ENCODE peak calls at places on chromosomes 2 and 18, in seven cellular contexts. C is fibroblast of lung, S is neural progenitor cell, I is upper lobe of left lung, V is IMR-90, N is tibial artery, E is left ventricle myocardium inferior. F is an unnamed sample. For H3K4me1, the result is how much of the 10 kb centered on the place peaks cover.

GRCh38 chr2:172962824-172963223 is 112.8 kb upstream of the MAP3K20 start:
- DNase-seq in N (no peak), S (no peak), C (peak), V (peak), I (no peak), E (no peak), F (no peak)

GRCh38 chr2:37205689-37206341 is 9.5 kb downstream of the CEBPZOS start:
- DNase-seq in N (no peak), C (no peak), E (no peak), I (no peak), S (peak), V (no peak), F (no peak)

GRCh38 chr2:36963106-36963505 is 3.2 kb downstream of the STRN start:
- DNase-seq in N (no peak), V (no peak), I (no peak), E (no peak), C (no peak), S (no peak), F (no peak)

GRCh38 chr18:28065031-28065792 is 111.7 kb downstream of the CDH2 start:
- DNase-seq in V (peak), C (peak), N (no peak), E (no peak), I (no peak), S (peak), F (no peak)

GRCh38 chr2:17610521-17610920 is 70.0 kb downstream of the VSNL1 start:
- DNase-seq in N (no peak), S (no peak), C (peak), V (peak), E (peak), I (no peak), F (no peak)

GRCh38 chr18:13026583-13027270 is 35.6 kb downstream of the CEP192 start:
- DNase-seq in N (no peak), V (peak), E (no peak), S (no peak), C (peak), I (no peak), F (no peak)

GRCh38 chr2:131521961-131522781 is 5.5 kb upstream of the CCDC74A start:
- DNase-seq in E (peak), N (no peak), C (no peak), S (no peak), V (no peak), I (no peak), F (no peak)

GRCh38 chr2:239201531-239201876 is 199.3 kb downstream of the HDAC4 start:
- DNase-seq in I (no peak), C (no peak), N (no peak), V (no peak), E (peak), S (no peak), F (peak)

GRCh38 chr18:70288851-70289328 is at the start of gene SOCS6:
- DNase-seq in S (peak), C (peak), N (peak), V (peak), E (peak), I (peak), F (peak)

GRCh38 chr2:6008186-6008585 is 316.0 kb downstream of the SOX11 start:
- DNase-seq in I (no peak), N (no peak), S (no peak), C (no peak), V (no peak), E (no peak), F (no peak)

GRCh38 chr2:236034974-236035373 is 133.2 kb downstream of the GBX2 start:
- DNase-seq in E (no peak), I (no peak), V (no peak), N (no peak), S (no peak), C (no peak), F (no peak)

GRCh38 chr2:128732976-128733431 is 414.3 kb upstream of the HS6ST1 start:
- DNase-seq in E (no peak), N (peak), V (peak), C (peak), S (no peak), I (no peak), F (no peak)

GRCh38 chr18:59767732-59768131 is 70.5 kb upstream of the CCBE1 start:
- DNase-seq in E (no peak), N (no peak), I (no peak), C (peak), S (no peak), V (peak), F (no peak)

GRCh38 chr2:54208364-54209240 is 47.4 kb downstream of the TSPYL6 start:
- DNase-seq in V (peak), I (no peak), C (peak), E (no peak), S (no peak), N (no peak), F (no peak)

GRCh38 chr18:3088444-3088843 is 75.5 kb upstream of the LPIN2 start:
- DNase-seq in N (no peak), C (no peak), S (no peak), E (no peak), I (no peak), V (no peak), F (no peak)

GRCh38 chr18:55031979-55032378 is 72.7 kb upstream of the CCDC68 start:
- DNase-seq in S (no peak), N (no peak), C (no peak), E (no peak), I (no peak), V (no peak), F (no peak)

GRCh38 chr18:63159590-63159989 is 160.0 kb downstream of the BCL2 start:
- DNase-seq in I (no peak), N (no peak), E (no peak), S (no peak), V (no peak), C (no peak), F (no peak)

GRCh38 chr2:38145226-38145625 is 69.3 kb upstream of the CYP1B1 start:
- DNase-seq in N (no peak), V (no peak), S (no peak), I (no peak), C (peak), E (no peak), F (no peak)

GRCh38 chr18:36381075-36381474 is 83.6 kb downstream of the FHOD3 start:
- DNase-seq in N (no peak), I (no peak), E (no peak), C (peak), V (no peak), S (no peak), F (no peak)

GRCh38 chr2:235496239-235496621 is 2.4 kb downstream of the AGAP1 start:
- DNase-seq in S (no peak), E (no peak), V (peak), C (peak), I (no peak), N (no peak), F (no peak)

GRCh38 chr2:9493478-9493877 is 19.1 kb downstream of the IAH1 start:
- DNase-seq in N (no peak), C (no peak), S (no peak), I (no peak), V (no peak), E (no peak), F (no peak)

GRCh38 chr2:24957221-24957620 is 14.5 kb downstream of the DNAJC27 start:
- DNase-seq in C (no peak), V (no peak), E (no peak), N (no peak), I (no peak), S (no peak), F (no peak)

GRCh38 chr2:9309147-9309546 is 102.5 kb downstream of the ASAP2 start:
- DNase-seq in I (no peak), S (no peak), N (no peak), V (no peak), E (no peak), C (no peak), F (no peak)

GRCh38 chr2:224190871-224191270 is 151.8 kb upstream of the SERPINE2 start:
- DNase-seq in S (no peak), V (peak), I (no peak), C (peak), N (no peak), E (no peak), F (no peak)

GRCh38 chr2:58553522-58553921 is 312.4 kb upstream of the FANCL start:
- DNase-seq in I (no peak), N (no peak), S (no peak), E (no peak), V (no peak), C (no peak), F (no peak)

GRCh38 chr2:102303589-102303988 is 7.8 kb upstream of the IL1RL1 start:
- DNase-seq in V (no peak), E (no peak), C (no peak), I (no peak), N (no peak), S (no peak), F (no peak)

GRCh38 chr2:181234429-181235410 is 222.5 kb upstream of the ITGA4 start:
- DNase-seq in E (no peak), V (no peak), I (no peak), S (no peak), N (no peak), C (no peak), F (no peak)

GRCh38 chr2:181178823-181179412 is 198.5 kb downstream of the UBE2E3 start:
- DNase-seq in N (no peak), C (no peak), S (peak), E (no peak), I (no peak), V (no peak), F (no peak)

GRCh38 chr18:60980422-60981005 is 352.7 kb upstream of the CDH20 start:
- DNase-seq in C (no peak), V (no peak), S (no peak), I (no peak), E (no peak), N (no peak), F (no peak)

GRCh38 chr2:177413703-177414102 is 21.1 kb downstream of the AGPS start:
- DNase-seq in S (no peak), C (no peak), E (no peak), N (no peak), V (no peak), I (no peak), F (no peak)

GRCh38 chr2:177422271-177422670 is 29.7 kb downstream of the AGPS start:
- DNase-seq in N (no peak), S (no peak), V (peak), E (no peak), I (no peak), C (peak), F (no peak)

DNA sequence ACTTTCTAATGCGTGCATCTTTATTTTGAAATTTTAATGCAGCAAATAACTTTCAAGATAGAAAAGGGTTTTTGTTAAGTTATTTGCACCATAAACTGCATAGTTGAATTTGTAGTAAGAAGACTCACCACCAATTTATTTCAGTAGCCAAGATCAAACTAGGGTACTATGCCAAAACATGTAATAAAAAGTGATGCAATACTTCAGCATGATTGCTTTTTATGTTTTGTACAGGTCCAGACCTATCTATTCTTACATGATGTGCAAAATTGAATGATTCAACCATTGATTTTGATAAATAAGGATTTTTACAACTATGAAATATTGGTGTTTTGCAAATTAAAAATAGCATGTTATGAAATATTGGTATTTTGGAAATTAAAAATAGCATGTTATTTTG is 26.7 kb downstream of the AGPS start:
- DNase-seq in C (peak), N (no peak), E (no peak), I (no peak), S (no peak), V (peak), F (no peak)
- H3K4me1 ChIP-seq in C (under half), N (under half), E (under half), I (under half), S (under half), V (under half), F (under half)

GRCh38 chr2:167332358-167332757 is 444.1 kb downstream of the XIRP2 start:
- DNase-seq in S (no peak), I (no peak), N (no peak), V (no peak), C (no peak), E (no peak), F (no peak)
- H3K4me1 ChIP-seq in S (under half), I (under half), N (under half), V (under half), C (under half), E (under half), F (under half)

GRCh38 chr2:39433586-39434195 is 3.4 kb downstream of the MAP4K3 start:
- DNase-seq in V (no peak), C (no peak), N (no peak), I (no peak), S (no peak), E (no peak), F (no peak)
- H3K4me1 ChIP-seq in V (under half), C (under half), N (half or more), I (half or more), S (under half), E (half or more), F (under half)

GRCh38 chr2:174009488-174010223 is 44.5 kb upstream of the SP3 start:
- DNase-seq in S (no peak), I (no peak), C (peak), N (no peak), E (no peak), V (peak), F (no peak)

GRCh38 chr2:174011796-174012195 is 46.6 kb upstream of the SP3 start:
- DNase-seq in N (no peak), C (no peak), I (no peak), E (no peak), S (no peak), V (no peak), F (no peak)

GRCh38 chr2:174005801-174006419 is 40.7 kb upstream of the SP3 start:
- DNase-seq in V (no peak), S (no peak), I (peak), N (no peak), C (peak), E (no peak), F (no peak)

GRCh38 chr2:174007010-174007409 is 41.8 kb upstream of the SP3 start:
- DNase-seq in V (no peak), N (no peak), C (peak), E (no peak), I (no peak), S (no peak), F (no peak)

DNA sequence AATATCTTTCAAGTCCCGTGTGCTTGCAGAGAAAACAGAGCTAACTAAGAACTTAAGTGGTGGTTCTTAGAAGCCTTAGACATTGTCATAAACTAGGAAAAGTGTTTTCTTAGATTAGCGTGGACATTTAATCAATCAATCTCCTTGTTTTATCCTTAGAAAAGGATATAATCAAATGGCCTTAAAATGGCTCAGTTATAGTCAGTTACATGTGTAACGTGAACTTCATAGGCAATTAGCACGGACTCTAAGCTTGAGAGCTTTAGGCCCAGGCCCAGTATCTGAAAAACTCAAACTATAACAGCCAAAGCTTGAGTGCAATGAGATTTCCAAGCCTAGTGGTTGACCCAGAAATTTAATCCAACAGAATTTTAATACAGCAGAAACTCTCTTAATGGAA is 43.5 kb upstream of the SP3 start:
- DNase-seq in N (no peak), V (no peak), I (no peak), C (no peak), E (no peak), S (no peak), F (no peak)
- H3K4me1 ChIP-seq in N (half or more), V (under half), I (under half), C (under half), E (under half), S (under half), F (under half)

DNA sequence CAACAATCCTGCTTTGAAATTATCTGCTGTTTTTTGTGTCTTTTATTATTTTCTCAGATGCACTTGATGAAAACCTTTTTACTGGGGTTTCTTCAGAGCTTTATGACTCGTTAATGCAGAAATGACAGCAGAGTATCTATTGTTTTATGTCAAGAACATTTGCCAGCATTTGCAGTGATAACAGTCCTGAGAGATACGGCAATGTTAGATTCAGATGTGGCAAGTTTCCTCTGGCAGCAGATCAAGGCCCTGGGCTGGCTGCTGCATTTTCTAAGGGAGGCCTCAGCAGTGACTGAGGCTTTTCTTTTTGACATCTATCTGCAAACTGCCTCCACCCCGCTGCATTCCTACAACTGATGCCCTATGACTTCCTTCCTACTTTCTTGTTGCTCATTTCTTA is 40.2 kb downstream of the EFEMP1 start:
- DNase-seq in S (no peak), N (peak), I (no peak), V (peak), C (peak), E (peak), F (peak)
- H3K4me1 ChIP-seq in S (under half), N (half or more), I (under half), V (under half), C (under half), E (half or more), F (under half)

GRCh38 chr2:43159797-43160196 is 66.6 kb downstream of the ZFP36L2 start:
- DNase-seq in E (no peak), N (no peak), S (no peak), I (no peak), C (peak), V (no peak), F (no peak)

GRCh38 chr2:43154685-43155084 is 71.7 kb downstream of the ZFP36L2 start:
- DNase-seq in N (no peak), E (no peak), V (no peak), I (no peak), C (no peak), S (no peak), F (no peak)

GRCh38 chr2:43158259-43158880 is 68.0 kb downstream of the ZFP36L2 start:
- DNase-seq in C (peak), N (peak), V (peak), S (no peak), I (no peak), E (peak), F (peak)

GRCh38 chr2:43155842-43156511 is 70.4 kb downstream of the ZFP36L2 start:
- DNase-seq in S (no peak), E (no peak), N (no peak), V (no peak), C (no peak), I (no peak), F (no peak)

DNA sequence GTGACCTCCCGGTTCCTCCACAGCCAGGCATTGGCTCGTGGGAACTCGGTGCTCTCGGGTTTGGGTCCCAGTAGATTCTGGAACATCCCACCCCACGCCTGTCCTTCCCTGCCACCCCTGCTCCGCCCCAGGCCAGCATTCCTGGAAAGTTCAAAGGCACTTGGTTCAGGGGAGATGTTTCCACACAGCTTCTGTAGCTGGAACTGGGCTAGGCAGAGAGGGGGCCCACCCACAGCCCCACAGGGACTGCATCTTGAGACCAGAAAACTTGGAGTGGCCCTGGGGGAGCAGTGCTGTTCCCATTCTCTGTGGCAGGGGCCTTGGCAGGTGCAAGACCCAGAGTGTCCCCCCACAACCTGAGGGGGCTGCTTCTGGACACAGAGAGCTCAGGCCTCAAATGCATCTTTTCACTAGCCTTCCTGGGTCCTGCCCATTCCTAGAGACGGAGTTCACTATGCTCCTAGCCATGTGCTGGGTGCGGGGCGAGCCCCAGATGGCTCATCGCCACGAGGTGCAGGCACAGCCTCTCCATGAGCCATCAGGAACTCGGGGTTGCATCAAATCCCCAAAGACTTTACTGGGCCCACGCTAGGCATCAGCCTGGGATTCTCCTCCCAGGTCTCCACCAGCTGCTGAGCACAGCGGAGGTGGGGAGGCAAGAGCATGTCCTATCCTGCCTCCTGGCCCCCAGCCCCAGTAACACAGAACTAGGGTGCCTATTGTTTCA is 68.7 kb downstream of the ZFP36L2 start:
- DNase-seq in N (no peak), C (no peak), V (no peak), E (no peak), I (peak), S (no peak), F (no peak)
- H3K4me1 ChIP-seq in N (under half), C (under half), V (under half), E (half or more), I (under half), S (under half), F (under half)

GRCh38 chr2:46964835-46965560 is 49.4 kb upstream of the MCFD2 start:
- DNase-seq in V (no peak), C (peak), E (no peak), I (no peak), N (no peak), S (no peak), F (no peak)
- H3K4me1 ChIP-seq in V (under half), C (under half), E (under half), I (under half), N (half or more), S (under half), F (under half)

DNA sequence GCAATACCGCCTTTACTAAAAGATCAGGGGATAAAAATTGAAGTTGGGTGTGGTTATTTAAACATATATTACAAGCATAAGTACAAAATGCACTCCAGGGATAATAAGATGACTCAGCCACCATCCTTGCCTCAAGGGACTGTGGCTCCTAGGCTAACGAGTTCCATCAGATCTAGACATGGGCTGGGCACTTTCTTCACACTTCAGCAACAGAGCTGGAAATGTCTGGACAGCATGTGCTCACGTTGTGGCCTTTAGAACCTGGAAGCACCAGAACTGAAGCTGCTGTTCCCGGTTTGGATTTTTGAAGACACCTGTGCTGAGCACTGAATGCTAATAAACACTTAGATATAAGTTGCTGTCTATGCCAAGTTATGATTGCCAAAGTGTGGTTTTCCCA is 384.2 kb upstream of the SALL3 start:
- DNase-seq in S (no peak), I (no peak), C (no peak), V (no peak), E (no peak), N (no peak), F (no peak)
- H3K4me1 ChIP-seq in S (under half), I (under half), C (under half), V (under half), E (under half), N (under half), F (under half)

F was measured in uterus.